ENCODE peak calls at places on chromosomes 6 and 20, in ten cellular contexts. J is GM12865; Q is keratinocyte; S is stimulated activated naive CD8-positive, alpha-beta T cell treated with anti-CD3 and anti-CD28 coated beads, Interleukin-15, amount 100 ng/mL, for 72 hours; G is left lobe of liver; R is IMR-90; T is psoas muscle; P is NCI-H2171; D is T-helper 17 cell; E is LoVo. C is an unnamed sample.

GRCh38 chr20:47453167-47453782 is 48.4 kb upstream of the NCOA3 start:
- DNase-seq in J (peak), Q (peak), S (peak), G (no peak), R (peak), T (no peak), P (no peak), D (no peak), E (peak), C (peak)

GRCh38 chr6:144768676-144769599 is 483.8 kb downstream of the UTRN start:
- DNase-seq in J (no peak), Q (no peak), S (no peak), G (no peak), R (no peak), T (no peak), P (peak), D (no peak), E (no peak), C (no peak)

GRCh38 chr20:57130160-57130772 is 136.2 kb downstream of the BMP7 start:
- DNase-seq in J (no peak), Q (no peak), S (no peak), G (peak), R (no peak), T (no peak), P (no peak), D (no peak), E (no peak), C (no peak)

GRCh38 chr6:39952170-39952569 is 17.9 kb upstream of the MOCS1 start:
- DNase-seq in J (no peak), Q (no peak), S (no peak), G (no peak), R (peak), T (no peak), P (no peak), D (no peak), E (no peak), C (no peak)

GRCh38 chr20:973785-974194 is 28.3 kb downstream of the RSPO4 start:
- DNase-seq in J (peak), Q (peak), S (peak), G (no peak), R (peak), T (no peak), P (no peak), D (no peak), E (peak), C (peak)

GRCh38 chr20:63172726-63173125 is 43.2 kb downstream of the YTHDF1 start:
- DNase-seq in J (peak), Q (no peak), S (no peak), G (no peak), R (no peak), T (no peak), P (no peak), D (no peak), E (no peak), C (no peak)

GRCh38 chr6:72857791-72858190 is 235.9 kb downstream of the KCNQ5 start:
- DNase-seq in J (no peak), Q (no peak), S (no peak), G (no peak), R (peak), T (no peak), P (no peak), D (no peak), E (no peak), C (no peak)

GRCh38 chr6:142187209-142187608 is 40.1 kb downstream of the VTA1 start:
- DNase-seq in J (no peak), Q (no peak), S (no peak), G (no peak), R (peak), T (peak), P (peak), D (no peak), E (no peak), C (no peak)

GRCh38 chr6:12013368-12013617 is 1.2 kb downstream of the HIVEP1 start:
- DNase-seq in J (no peak), Q (no peak), S (no peak), G (no peak), R (no peak), T (no peak), P (peak), D (no peak), E (no peak), C (no peak)

GRCh38 chr6:110755411-110755834 is 59.8 kb downstream of the CDK19 start:
- DNase-seq in J (no peak), Q (no peak), S (no peak), G (no peak), R (peak), T (no peak), P (no peak), D (no peak), E (no peak), C (no peak)

GRCh38 chr6:2432258-2432657 is 186.9 kb upstream of the GMDS start:
- DNase-seq in J (no peak), Q (peak), S (no peak), G (no peak), R (peak), T (no peak), P (no peak), D (no peak), E (peak), C (no peak)

GRCh38 chr20:4415281-4415680 is 306.4 kb upstream of the PRND start:
- DNase-seq in J (no peak), Q (no peak), S (no peak), G (no peak), R (no peak), T (no peak), P (no peak), D (no peak), E (no peak), C (no peak)

GRCh38 chr6:101395345-101395744 is 1.8 kb downstream of the GRIK2 start:
- DNase-seq in J (no peak), Q (no peak), S (no peak), G (no peak), R (no peak), T (no peak), P (no peak), D (no peak), E (no peak), C (no peak)

GRCh38 chr20:2103454-2104153 is 2.0 kb downstream of the STK35 start:
- DNase-seq in J (no peak), Q (no peak), S (no peak), G (no peak), R (no peak), T (no peak), P (no peak), D (no peak), E (no peak), C (no peak)

C was measured in activated T-helper 2 cell treated with anti-CD3 and anti-CD28 coated beads, Interferon-gamma antibody, Interleukin-2, Interleukin-4, amounts not matched to agents 10 μg/mL and 5 μg/mL and 100 μg/mL, durations not matched to agents 14 hours and 24 hours and 36 hours.